ENCODE peak calls at places on chromosomes 1 and 21, in eight cellular contexts. One of them, this sample, is unnamed.

GRCh38 chr1:180586671-180587155 is 27.9 kb downstream of the OVAAL start:
- DNase-seq in heart left ventricle: no peak
- DNase-seq in brain microvascular endothelial cell: peak; percentile 55
- DNase-seq in A673: no peak
- DNase-seq in aorta: no peak
- DNase-seq in transverse colon: no peak
- DNase-seq in upper lobe of right lung: no peak
- DNase-seq in SK-N-SH: no peak
- DNase-seq in this sample: peak; percentile 15

GRCh38 chr1:15727021-15727420 is 9.0 kb upstream of the SLC25A34 start:
- DNase-seq in heart left ventricle: no peak
- DNase-seq in brain microvascular endothelial cell: no peak
- DNase-seq in A673: no peak
- DNase-seq in aorta: no peak
- DNase-seq in transverse colon: no peak
- DNase-seq in upper lobe of right lung: no peak
- DNase-seq in SK-N-SH: no peak
- DNase-seq in this sample: no peak

GRCh38 chr1:233211595-233211994 is 83.9 kb downstream of the PCNX2 start:
- DNase-seq in heart left ventricle: no peak
- DNase-seq in brain microvascular endothelial cell: no peak
- DNase-seq in A673: no peak
- DNase-seq in aorta: no peak
- DNase-seq in transverse colon: no peak
- DNase-seq in upper lobe of right lung: no peak
- DNase-seq in SK-N-SH: no peak
- DNase-seq in this sample: peak; percentile 26

GRCh38 chr21:45154511-45155508 is 80.4 kb downstream of the ADARB1 start:
- DNase-seq in heart left ventricle: no peak
- DNase-seq in brain microvascular endothelial cell: peak; percentile 95
- DNase-seq in A673: peak; percentile 60
- DNase-seq in aorta: peak; percentile 50
- DNase-seq in transverse colon: no peak
- DNase-seq in upper lobe of right lung: no peak
- DNase-seq in SK-N-SH: peak; percentile 87
- DNase-seq in this sample: peak; percentile 66

GRCh38 chr1:117232551-117232950 is 21.8 kb upstream of the VTCN1 start:
- DNase-seq in heart left ventricle: no peak
- DNase-seq in brain microvascular endothelial cell: no peak
- DNase-seq in A673: no peak
- DNase-seq in aorta: no peak
- DNase-seq in transverse colon: no peak
- DNase-seq in upper lobe of right lung: no peak
- DNase-seq in SK-N-SH: no peak
- DNase-seq in this sample: peak; percentile 12

GRCh38 chr1:194004146-194004545 is 817.7 kb upstream of the B3GALT2 start:
- DNase-seq in heart left ventricle: no peak
- DNase-seq in brain microvascular endothelial cell: no peak
- DNase-seq in A673: peak; percentile 73
- DNase-seq in aorta: no peak
- DNase-seq in transverse colon: no peak
- DNase-seq in upper lobe of right lung: no peak
- DNase-seq in SK-N-SH: no peak
- DNase-seq in this sample: no peak

GRCh38 chr21:34807146-34807880 is 138.5 kb downstream of the CLIC6 start:
- DNase-seq in heart left ventricle: no peak
- DNase-seq in brain microvascular endothelial cell: peak; percentile 98
- DNase-seq in A673: peak; percentile 39
- DNase-seq in aorta: peak; percentile 67
- DNase-seq in transverse colon: no peak
- DNase-seq in upper lobe of right lung: no peak
- DNase-seq in SK-N-SH: no peak
- DNase-seq in this sample: peak; percentile 94

GRCh38 chr21:20997633-20998455 is at the start of gene NCAM2:
- DNase-seq in heart left ventricle: peak; percentile 79
- DNase-seq in brain microvascular endothelial cell: peak; percentile 10
- DNase-seq in A673: peak; percentile 93
- DNase-seq in aorta: peak; percentile 66
- DNase-seq in transverse colon: peak; percentile 64
- DNase-seq in upper lobe of right lung: peak; percentile 88
- DNase-seq in SK-N-SH: peak; percentile 93
- DNase-seq in this sample: peak; percentile 85

GRCh38 chr1:110050602-110051261 is 16.3 kb downstream of the STRIP1 start:
- DNase-seq in heart left ventricle: no peak
- DNase-seq in brain microvascular endothelial cell: no peak
- DNase-seq in A673: no peak
- DNase-seq in aorta: no peak
- DNase-seq in transverse colon: no peak
- DNase-seq in upper lobe of right lung: no peak
- DNase-seq in SK-N-SH: no peak
- DNase-seq in this sample: no peak

GRCh38 chr1:228337031-228337564 is 69.5 kb downstream of the TRIM11 start:
- DNase-seq in heart left ventricle: no peak
- DNase-seq in brain microvascular endothelial cell: no peak
- DNase-seq in A673: no peak
- DNase-seq in aorta: peak; percentile 27
- DNase-seq in transverse colon: peak; percentile 1
- DNase-seq in upper lobe of right lung: peak; percentile 58
- DNase-seq in SK-N-SH: no peak
- DNase-seq in this sample: no peak

GRCh38 chr1:83742446-83742845 is 256.5 kb downstream of the TTLL7 start:
- DNase-seq in heart left ventricle: no peak
- DNase-seq in brain microvascular endothelial cell: no peak
- DNase-seq in A673: no peak
- DNase-seq in aorta: no peak
- DNase-seq in transverse colon: no peak
- DNase-seq in upper lobe of right lung: no peak
- DNase-seq in SK-N-SH: no peak
- DNase-seq in this sample: no peak

GRCh38 chr1:78676347-78676982 is 26.8 kb downstream of the IFI44 start:
- DNase-seq in heart left ventricle: peak; percentile 41
- DNase-seq in brain microvascular endothelial cell: peak; percentile 69
- DNase-seq in A673: peak; percentile 76
- DNase-seq in aorta: no peak
- DNase-seq in transverse colon: peak; percentile 38
- DNase-seq in upper lobe of right lung: no peak
- DNase-seq in SK-N-SH: peak; percentile 28
- DNase-seq in this sample: peak; percentile 86

GRCh38 chr1:91779603-91780021 is 106.3 kb downstream of the TGFBR3 start:
- DNase-seq in heart left ventricle: no peak
- DNase-seq in brain microvascular endothelial cell: no peak
- DNase-seq in A673: no peak
- DNase-seq in aorta: no peak
- DNase-seq in transverse colon: no peak
- DNase-seq in upper lobe of right lung: no peak
- DNase-seq in SK-N-SH: no peak
- DNase-seq in this sample: no peak

GRCh38 chr1:226881515-226882185 is 11.2 kb downstream of the PSEN2 start:
- DNase-seq in heart left ventricle: no peak
- DNase-seq in brain microvascular endothelial cell: no peak
- DNase-seq in A673: no peak
- DNase-seq in aorta: no peak
- DNase-seq in transverse colon: no peak
- DNase-seq in upper lobe of right lung: no peak
- DNase-seq in SK-N-SH: no peak
- DNase-seq in this sample: no peak

GRCh38 chr21:28607545-28607944 is 385.1 kb downstream of the LTN1 start:
- DNase-seq in heart left ventricle: no peak
- DNase-seq in brain microvascular endothelial cell: no peak
- DNase-seq in A673: no peak
- DNase-seq in aorta: no peak
- DNase-seq in transverse colon: no peak
- DNase-seq in upper lobe of right lung: no peak
- DNase-seq in SK-N-SH: no peak
- DNase-seq in this sample: no peak

GRCh38 chr1:117368116-117369108 is 1.2 kb downstream of the MAN1A2 start:
- DNase-seq in heart left ventricle: no peak
- DNase-seq in brain microvascular endothelial cell: no peak
- DNase-seq in A673: peak; percentile 53
- DNase-seq in aorta: no peak
- DNase-seq in transverse colon: no peak
- DNase-seq in upper lobe of right lung: no peak
- DNase-seq in SK-N-SH: no peak
- DNase-seq in this sample: no peak

GRCh38 chr1:77168358-77168757 is 50.9 kb downstream of the PIGK start:
- DNase-seq in heart left ventricle: no peak
- DNase-seq in brain microvascular endothelial cell: no peak
- DNase-seq in A673: no peak
- DNase-seq in aorta: no peak
- DNase-seq in transverse colon: no peak
- DNase-seq in upper lobe of right lung: no peak
- DNase-seq in SK-N-SH: no peak
- DNase-seq in this sample: peak; percentile 35

GRCh38 chr1:77175230-77175844 is 43.9 kb downstream of the PIGK start:
- DNase-seq in heart left ventricle: no peak
- DNase-seq in brain microvascular endothelial cell: no peak
- DNase-seq in A673: peak; percentile 22
- DNase-seq in aorta: no peak
- DNase-seq in transverse colon: no peak
- DNase-seq in upper lobe of right lung: no peak
- DNase-seq in SK-N-SH: no peak
- DNase-seq in this sample: peak; percentile 24

GRCh38 chr1:77170687-77171086 is 48.5 kb downstream of the PIGK start:
- DNase-seq in heart left ventricle: no peak
- DNase-seq in brain microvascular endothelial cell: no peak
- DNase-seq in A673: no peak
- DNase-seq in aorta: no peak
- DNase-seq in transverse colon: no peak
- DNase-seq in upper lobe of right lung: no peak
- DNase-seq in SK-N-SH: no peak
- DNase-seq in this sample: peak; percentile 67
- H3K4me3 ChIP-seq in heart left ventricle: no peak overlapping the region
- H3K4me3 ChIP-seq in brain microvascular endothelial cell: no peak overlapping the region
- H3K4me3 ChIP-seq in A673: no peak overlapping the region
- H3K4me3 ChIP-seq in aorta: no peak overlapping the region
- H3K4me3 ChIP-seq in transverse colon: no peak overlapping the region
- H3K4me3 ChIP-seq in upper lobe of right lung: no peak overlapping the region
- H3K4me3 ChIP-seq in SK-N-SH: no peak overlapping the region
- H3K4me3 ChIP-seq in this sample: no peak overlapping the region

DNA sequence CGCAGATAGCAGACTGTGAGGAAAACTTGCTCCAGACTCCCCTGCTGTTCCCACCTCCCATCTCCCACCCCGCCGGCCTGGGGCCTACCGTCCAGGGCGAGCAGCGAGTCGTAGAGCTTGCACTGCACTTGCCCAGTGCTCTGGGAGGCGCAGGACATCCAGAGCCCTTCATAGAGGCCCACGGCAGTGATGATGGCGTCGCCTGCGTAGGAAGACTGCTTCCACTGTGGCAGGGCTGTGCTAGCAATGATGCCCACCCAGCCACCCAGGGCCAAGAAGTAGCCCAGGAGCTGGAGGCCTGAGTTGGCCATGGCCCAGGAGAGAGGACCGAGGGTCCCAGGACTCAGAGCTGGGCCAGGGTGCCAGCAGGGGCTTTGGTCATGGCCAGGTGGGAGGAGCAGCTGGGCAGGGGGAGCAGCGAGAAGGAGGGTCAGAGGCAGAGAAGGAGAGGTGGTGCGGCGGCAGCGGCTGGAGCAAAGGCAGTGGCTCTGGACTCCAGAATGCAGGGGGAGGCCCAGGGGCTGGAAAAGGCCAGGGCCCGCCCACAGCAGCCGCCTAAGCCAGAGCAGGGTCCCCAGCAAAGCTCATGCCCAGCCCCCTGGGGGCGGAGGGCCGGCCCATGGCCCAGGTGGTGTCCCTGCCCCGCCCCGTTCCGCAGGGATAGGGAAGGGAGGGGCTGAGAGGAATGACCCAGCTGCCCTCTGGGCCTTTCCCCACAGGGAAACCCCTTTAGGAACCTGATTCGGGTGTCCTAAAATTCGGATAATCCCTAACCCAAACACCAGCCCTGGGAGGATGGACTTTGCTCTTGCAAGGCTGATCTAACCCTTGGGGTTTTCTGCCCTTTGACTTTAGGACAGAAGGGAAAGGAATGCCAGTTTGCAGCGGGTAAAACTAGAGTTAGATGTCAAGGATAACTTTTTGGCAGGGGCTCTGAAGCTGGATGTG is at the start of gene CLDN19:
- DNase-seq in heart left ventricle: no peak
- DNase-seq in brain microvascular endothelial cell: no peak
- DNase-seq in A673: no peak
- DNase-seq in aorta: no peak
- DNase-seq in transverse colon: no peak
- DNase-seq in upper lobe of right lung: no peak
- DNase-seq in SK-N-SH: peak; percentile 44
- DNase-seq in this sample: no peak
- H3K27ac ChIP-seq in heart left ventricle: no peak within 1 kb of the TSS
- H3K27ac ChIP-seq in brain microvascular endothelial cell: no peak within 1 kb of the TSS
- H3K27ac ChIP-seq in A673: peak within 1 kb of the TSS; percentile 42
- H3K27ac ChIP-seq in aorta: no peak within 1 kb of the TSS
- H3K27ac ChIP-seq in transverse colon: no peak within 1 kb of the TSS
- H3K27ac ChIP-seq in upper lobe of right lung: no peak within 1 kb of the TSS
- H3K27ac ChIP-seq in SK-N-SH: no peak within 1 kb of the TSS
- H3K27ac ChIP-seq in this sample: no peak within 1 kb of the TSS

GRCh38 chr1:97901017-97901658 is 19.7 kb downstream of the DPYD start:
- DNase-seq in heart left ventricle: no peak
- DNase-seq in brain microvascular endothelial cell: no peak
- DNase-seq in A673: peak; percentile 62
- DNase-seq in aorta: no peak
- DNase-seq in transverse colon: no peak
- DNase-seq in upper lobe of right lung: no peak
- DNase-seq in SK-N-SH: no peak
- DNase-seq in this sample: peak; percentile 71
- H3K4me3 ChIP-seq in heart left ventricle: peak overlapping the region; percentile 7
- H3K4me3 ChIP-seq in brain microvascular endothelial cell: no peak overlapping the region
- H3K4me3 ChIP-seq in A673: peak overlapping the region; percentile 23
- H3K4me3 ChIP-seq in aorta: no peak overlapping the region
- H3K4me3 ChIP-seq in transverse colon: no peak overlapping the region
- H3K4me3 ChIP-seq in upper lobe of right lung: peak overlapping the region; percentile 34
- H3K4me3 ChIP-seq in SK-N-SH: no peak overlapping the region
- H3K4me3 ChIP-seq in this sample: peak overlapping the region; percentile 27

GRCh38 chr1:20228314-20228713 is 42.0 kb upstream of the PLA2G2C start:
- DNase-seq in heart left ventricle: no peak
- DNase-seq in brain microvascular endothelial cell: no peak
- DNase-seq in A673: no peak
- DNase-seq in aorta: no peak
- DNase-seq in transverse colon: no peak
- DNase-seq in upper lobe of right lung: no peak
- DNase-seq in SK-N-SH: no peak
- DNase-seq in this sample: no peak

GRCh38 chr1:20233866-20234265 is 47.5 kb upstream of the PLA2G2C start:
- DNase-seq in heart left ventricle: no peak
- DNase-seq in brain microvascular endothelial cell: no peak
- DNase-seq in A673: no peak
- DNase-seq in aorta: no peak
- DNase-seq in transverse colon: no peak
- DNase-seq in upper lobe of right lung: no peak
- DNase-seq in SK-N-SH: peak; percentile 69
- DNase-seq in this sample: peak; percentile 12

GRCh38 chr1:20233394-20233793 is 47.1 kb upstream of the PLA2G2C start:
- DNase-seq in heart left ventricle: no peak
- DNase-seq in brain microvascular endothelial cell: peak; percentile 2
- DNase-seq in A673: peak; percentile 40
- DNase-seq in aorta: no peak
- DNase-seq in transverse colon: no peak
- DNase-seq in upper lobe of right lung: no peak
- DNase-seq in SK-N-SH: peak; percentile 55
- DNase-seq in this sample: peak; percentile 23

GRCh38 chr1:20227704-20228103 is 41.4 kb upstream of the PLA2G2C start:
- DNase-seq in heart left ventricle: no peak
- DNase-seq in brain microvascular endothelial cell: no peak
- DNase-seq in A673: no peak
- DNase-seq in aorta: no peak
- DNase-seq in transverse colon: no peak
- DNase-seq in upper lobe of right lung: no peak
- DNase-seq in SK-N-SH: no peak
- DNase-seq in this sample: no peak

GRCh38 chr1:20229191-20229590 is 42.9 kb upstream of the PLA2G2C start:
- DNase-seq in heart left ventricle: no peak
- DNase-seq in brain microvascular endothelial cell: no peak
- DNase-seq in A673: no peak
- DNase-seq in aorta: no peak
- DNase-seq in transverse colon: no peak
- DNase-seq in upper lobe of right lung: no peak
- DNase-seq in SK-N-SH: no peak
- DNase-seq in this sample: no peak
- H3K27ac ChIP-seq in heart left ventricle: no peak overlapping the region
- H3K27ac ChIP-seq in brain microvascular endothelial cell: no peak overlapping the region
- H3K27ac ChIP-seq in A673: no peak overlapping the region
- H3K27ac ChIP-seq in aorta: no peak overlapping the region
- H3K27ac ChIP-seq in transverse colon: no peak overlapping the region
- H3K27ac ChIP-seq in upper lobe of right lung: no peak overlapping the region
- H3K27ac ChIP-seq in SK-N-SH: no peak overlapping the region
- H3K27ac ChIP-seq in this sample: no peak overlapping the region

This sample was measured in fibroblast of lung.